ENCODE peak calls at places on chromosomes 6 and 20, in eight cellular contexts. D, X, C, W, G, A, O and M are unnamed samples.

GRCh38 chr20:59999502-59999901 is 41.3 kb downstream of the CDH26 start:
- DNase-seq in D (no peak), X (no peak), C (no peak), W (no peak), G (no peak), A (no peak), O (no peak), M (no peak)

GRCh38 chr6:70622426-70622825 is 45.3 kb upstream of the SMAP1 start:
- DNase-seq in D (no peak), X (no peak), C (no peak), W (no peak), G (no peak), A (no peak), O (no peak), M (no peak)

GRCh38 chr6:27957526-27957925 is 485 bp downstream of the OR2B6 start:
- DNase-seq in D (no peak), X (no peak), C (no peak), W (no peak), G (no peak), A (no peak), O (no peak), M (no peak)

GRCh38 chr20:58072695-58073671 is 155.5 kb downstream of the ANKRD60 start:
- DNase-seq in D (no peak), X (no peak), C (no peak), W (no peak), G (no peak), A (no peak), O (no peak), M (no peak)

GRCh38 chr6:90249458-90249857 is 47.2 kb downstream of the BACH2 start:
- DNase-seq in D (no peak), X (no peak), C (no peak), W (no peak), G (no peak), A (no peak), O (no peak), M (no peak)

GRCh38 chr6:118580585-118581419 is 32.7 kb downstream of the PLN start:
- DNase-seq in D (peak; percentile 94), X (peak; percentile 29), C (peak; percentile 19), W (no peak), G (peak; percentile 86), A (peak; percentile 55), O (peak; percentile 66), M (no peak)

GRCh38 chr6:115896538-115897129 is 164.1 kb downstream of the FRK start:
- DNase-seq in D (peak; percentile 57), X (no peak), C (no peak), W (no peak), G (peak; percentile 62), A (peak; percentile 22), O (no peak), M (no peak)

GRCh38 chr6:109187399-109188114 is 92.2 kb downstream of the CEP57L1 start:
- DNase-seq in D (peak; percentile 58), X (no peak), C (no peak), W (peak; percentile 20), G (peak; percentile 66), A (peak; percentile 34), O (peak; percentile 59), M (no peak)

GRCh38 chr6:161342039-161342438 is 68.2 kb upstream of the AGPAT4 start:
- DNase-seq in D (no peak), X (no peak), C (no peak), W (no peak), G (no peak), A (no peak), O (no peak), M (no peak)

GRCh38 chr20:58293453-58293852 is 16.1 kb upstream of the RAB22A start:
- DNase-seq in D (no peak), X (no peak), C (no peak), W (peak; percentile 25), G (peak; percentile 70), A (peak; percentile 42), O (peak; percentile 49), M (no peak)

GRCh38 chr20:32971703-32972161 is 32.5 kb downstream of the SUN5 start:
- DNase-seq in D (peak; percentile 19), X (no peak), C (no peak), W (no peak), G (peak; percentile 26), A (no peak), O (no peak), M (peak; percentile 57)

GRCh38 chr20:44911264-44911921 is 1.5 kb downstream of the PABPC1L start:
- DNase-seq in D (peak; percentile 70), X (no peak), C (peak; percentile 34), W (no peak), G (peak; percentile 88), A (peak; percentile 51), O (peak; percentile 92), M (no peak)

GRCh38 chr20:57662313-57663240 is 42.4 kb upstream of the ZBP1 start:
- DNase-seq in D (no peak), X (no peak), C (no peak), W (peak; percentile 10), G (no peak), A (no peak), O (no peak), M (no peak)

GRCh38 chr6:84777888-84778287 is 13.5 kb upstream of the TBX18 start:
- DNase-seq in D (no peak), X (no peak), C (no peak), W (no peak), G (no peak), A (peak; percentile 23), O (no peak), M (no peak)

GRCh38 chr6:170011233-170012142 is 260.1 kb downstream of the ERMARD start:
- DNase-seq in D (no peak), X (no peak), C (no peak), W (peak; percentile 81), G (peak; percentile 11), A (no peak), O (peak; percentile 34), M (no peak)

GRCh38 chr6:167855825-167856425 is 29.2 kb downstream of the AFDN start:
- DNase-seq in D (peak; percentile 98), X (peak; percentile 22), C (peak; percentile 70), W (no peak), G (no peak), A (peak; percentile 86), O (no peak), M (no peak)

GRCh38 chr6:35305117-35305516 is 7.5 kb downstream of the DEF6 start:
- DNase-seq in D (no peak), X (no peak), C (no peak), W (no peak), G (no peak), A (no peak), O (peak; percentile 37), M (no peak)